ENCODE peak calls at places on chromosomes 13 and 19, in five cellular contexts. One of them, this sample, is unnamed.

GRCh38 chr13:97295279-97296182 is 73.4 kb downstream of the MBNL2 start:
- DNase-seq in GM12878: no peak
- DNase-seq in HepG2: no peak
- DNase-seq in H1: no peak
- DNase-seq in NT2/D1: no peak
- DNase-seq in this sample: no peak

GRCh38 chr13:42071667-42072419 is 23.4 kb downstream of the DGKH start:
- DNase-seq in GM12878: no peak
- DNase-seq in NT2/D1: no peak
- DNase-seq in H1: no peak
- DNase-seq in HepG2: no peak
- DNase-seq in this sample: no peak

GRCh38 chr19:13784731-13785452 is 10.4 kb upstream of the ZSWIM4 start:
- DNase-seq in NT2/D1: no peak
- DNase-seq in GM12878: no peak
- DNase-seq in HepG2: peak; percentile 44
- DNase-seq in H1: peak; percentile 88
- DNase-seq in this sample: peak; percentile 72

GRCh38 chr13:97648171-97648880 is 214.4 kb downstream of the RAP2A start:
- DNase-seq in NT2/D1: no peak
- DNase-seq in H1: no peak
- DNase-seq in HepG2: no peak
- DNase-seq in GM12878: no peak
- DNase-seq in this sample: no peak

GRCh38 chr19:29287061-29287460 is 74.1 kb upstream of the UQCRFS1 start:
- DNase-seq in GM12878: no peak
- DNase-seq in H1: no peak
- DNase-seq in NT2/D1: no peak
- DNase-seq in HepG2: no peak
- DNase-seq in this sample: no peak

GRCh38 chr19:3324405-3324856 is 42.0 kb upstream of the NFIC start:
- DNase-seq in GM12878: no peak
- DNase-seq in NT2/D1: no peak
- DNase-seq in H1: peak; percentile 94
- DNase-seq in HepG2: peak; percentile 52
- DNase-seq in this sample: peak; percentile 76

GRCh38 chr13:40146063-40146462 is 490.6 kb downstream of the COG6 start:
- DNase-seq in NT2/D1: no peak
- DNase-seq in HepG2: no peak
- DNase-seq in GM12878: no peak
- DNase-seq in H1: peak; percentile 46
- DNase-seq in this sample: no peak

GRCh38 chr13:110329258-110329657 is 22.2 kb downstream of the COL4A2 start:
- DNase-seq in NT2/D1: no peak
- DNase-seq in HepG2: no peak
- DNase-seq in H1: no peak
- DNase-seq in GM12878: no peak
- DNase-seq in this sample: no peak

GRCh38 chr19:4414800-4415251 is 12.4 kb downstream of the CHAF1A start:
- DNase-seq in HepG2: no peak
- DNase-seq in GM12878: no peak
- DNase-seq in NT2/D1: no peak
- DNase-seq in H1: no peak
- DNase-seq in this sample: peak; percentile 59

GRCh38 chr13:19665427-19665859 is 32.0 kb downstream of the MPHOSPH8 start:
- DNase-seq in GM12878: no peak
- DNase-seq in HepG2: no peak
- DNase-seq in NT2/D1: no peak
- DNase-seq in H1: no peak
- DNase-seq in this sample: no peak

GRCh38 chr13:93794197-93794885 is 567.7 kb downstream of the GPC6 start:
- DNase-seq in HepG2: no peak
- DNase-seq in H1: no peak
- DNase-seq in GM12878: no peak
- DNase-seq in NT2/D1: no peak
- DNase-seq in this sample: no peak

GRCh38 chr13:101447852-101448251 is 4.6 kb upstream of the ITGBL1 start:
- DNase-seq in H1: no peak
- DNase-seq in GM12878: no peak
- DNase-seq in HepG2: no peak
- DNase-seq in NT2/D1: no peak
- DNase-seq in this sample: no peak

GRCh38 chr13:77751513-77752456 is 54.3 kb downstream of the SLAIN1 start:
- DNase-seq in NT2/D1: peak; percentile 25
- DNase-seq in H1: no peak
- DNase-seq in GM12878: peak; percentile 34
- DNase-seq in HepG2: peak; percentile 41
- DNase-seq in this sample: peak; percentile 81

GRCh38 chr19:12796146-12797071 is 5.1 kb downstream of the JUNB start:
- DNase-seq in GM12878: no peak
- DNase-seq in H1: peak; percentile 81
- DNase-seq in NT2/D1: peak; percentile 84
- DNase-seq in HepG2: peak; percentile 68
- DNase-seq in this sample: peak; percentile 63

GRCh38 chr13:63463782-63464610 is 2048.3 kb upstream of the PCDH20 start:
- DNase-seq in GM12878: peak; percentile 21
- DNase-seq in HepG2: no peak
- DNase-seq in H1: no peak
- DNase-seq in NT2/D1: no peak
- DNase-seq in this sample: no peak

GRCh38 chr19:17504030-17504429 is 7.4 kb upstream of the PGLS start:
- DNase-seq in H1: no peak
- DNase-seq in NT2/D1: no peak
- DNase-seq in HepG2: no peak
- DNase-seq in GM12878: no peak
- DNase-seq in this sample: no peak

GRCh38 chr19:17503240-17503639 is 8.2 kb upstream of the PGLS start:
- DNase-seq in H1: no peak
- DNase-seq in GM12878: no peak
- DNase-seq in NT2/D1: no peak
- DNase-seq in HepG2: no peak
- DNase-seq in this sample: no peak

GRCh38 chr19:17506745-17507144 is 4.7 kb upstream of the PGLS start:
- DNase-seq in H1: no peak
- DNase-seq in HepG2: no peak
- DNase-seq in GM12878: no peak
- DNase-seq in NT2/D1: no peak
- DNase-seq in this sample: no peak

GRCh38 chr19:17504456-17504855 is 7.0 kb upstream of the PGLS start:
- DNase-seq in H1: no peak
- DNase-seq in GM12878: no peak
- DNase-seq in NT2/D1: no peak
- DNase-seq in HepG2: no peak
- DNase-seq in this sample: no peak

DNA sequence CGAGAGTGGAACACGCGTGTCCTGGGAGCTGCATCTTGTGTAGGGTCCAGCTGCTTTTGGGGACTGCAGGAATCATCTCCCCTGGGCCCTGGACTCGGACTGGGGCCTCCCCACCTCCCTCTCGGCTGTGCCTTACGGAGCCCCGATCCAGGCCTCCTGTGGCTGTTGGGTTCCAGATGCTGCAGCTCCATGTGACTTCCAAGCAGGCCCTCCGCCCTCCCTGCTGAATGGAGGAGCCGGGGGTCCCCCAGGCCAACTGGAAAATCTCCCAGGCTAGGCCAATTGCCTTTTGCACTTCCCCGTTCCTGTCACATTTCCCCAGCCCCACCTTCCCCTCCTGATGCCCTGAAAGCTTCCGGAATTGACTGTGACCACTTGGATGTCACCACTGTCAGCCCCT is 6.2 kb upstream of the PGLS start:
- DNase-seq in GM12878: no peak
- DNase-seq in HepG2: no peak
- DNase-seq in NT2/D1: no peak
- DNase-seq in H1: no peak
- DNase-seq in this sample: no peak
- TF ChIP-seq SUZ12 in GM12878: no peak
- TF ChIP-seq SUZ12 in HepG2: no peak
- TF ChIP-seq SUZ12 in NT2/D1: no peak
- TF ChIP-seq SUZ12 in H1: no peak
- TF ChIP-seq SUZ12 in this sample: no peak

GRCh38 chr19:36108684-36109083 is 2.3 kb upstream of the OVOL3 start:
- DNase-seq in HepG2: no peak
- DNase-seq in GM12878: no peak
- DNase-seq in NT2/D1: no peak
- DNase-seq in H1: no peak
- DNase-seq in this sample: no peak
- TF ChIP-seq SUZ12 in HepG2: no peak
- TF ChIP-seq SUZ12 in GM12878: no peak
- TF ChIP-seq SUZ12 in NT2/D1: no peak
- TF ChIP-seq SUZ12 in H1: no peak
- TF ChIP-seq SUZ12 in this sample: no peak

GRCh38 chr19:27720155-27720554 is 1492.8 kb downstream of the UQCRFS1 start:
- DNase-seq in HepG2: no peak
- DNase-seq in H1: no peak
- DNase-seq in GM12878: no peak
- DNase-seq in NT2/D1: no peak
- DNase-seq in this sample: no peak
- TF ChIP-seq SUZ12 in HepG2: no peak
- TF ChIP-seq SUZ12 in H1: no peak
- TF ChIP-seq SUZ12 in GM12878: no peak
- TF ChIP-seq SUZ12 in NT2/D1: no peak
- TF ChIP-seq SUZ12 in this sample: no peak

GRCh38 chr13:31908696-31909386 is 122.7 kb upstream of the FRY start:
- DNase-seq in HepG2: no peak
- DNase-seq in GM12878: no peak
- DNase-seq in H1: no peak
- DNase-seq in NT2/D1: no peak
- DNase-seq in this sample: no peak

GRCh38 chr13:31913459-31913858 is 118.1 kb upstream of the FRY start:
- DNase-seq in H1: no peak
- DNase-seq in NT2/D1: no peak
- DNase-seq in GM12878: no peak
- DNase-seq in HepG2: no peak
- DNase-seq in this sample: no peak

GRCh38 chr13:31910633-31911032 is 120.9 kb upstream of the FRY start:
- DNase-seq in NT2/D1: no peak
- DNase-seq in GM12878: no peak
- DNase-seq in HepG2: no peak
- DNase-seq in H1: no peak
- DNase-seq in this sample: no peak

GRCh38 chr13:31912641-31913401 is 118.8 kb upstream of the FRY start:
- DNase-seq in H1: no peak
- DNase-seq in NT2/D1: no peak
- DNase-seq in HepG2: no peak
- DNase-seq in GM12878: no peak
- DNase-seq in this sample: no peak

GRCh38 chr13:31909889-31910551 is 121.6 kb upstream of the FRY start:
- DNase-seq in HepG2: peak; percentile 45
- DNase-seq in H1: no peak
- DNase-seq in NT2/D1: peak; percentile 32
- DNase-seq in GM12878: peak; percentile 37
- DNase-seq in this sample: peak; percentile 33
- TF ChIP-seq SUZ12 in HepG2: no peak
- TF ChIP-seq SUZ12 in H1: no peak
- TF ChIP-seq SUZ12 in NT2/D1: no peak
- TF ChIP-seq SUZ12 in GM12878: no peak
- TF ChIP-seq SUZ12 in this sample: no peak

GRCh38 chr19:58330458-58330857 is 3.7 kb downstream of the ZSCAN22 start:
- DNase-seq in HepG2: no peak
- DNase-seq in NT2/D1: no peak
- DNase-seq in H1: no peak
- DNase-seq in GM12878: no peak
- DNase-seq in this sample: no peak
- TF ChIP-seq SUZ12 in HepG2: no peak
- TF ChIP-seq SUZ12 in NT2/D1: no peak
- TF ChIP-seq SUZ12 in H1: no peak
- TF ChIP-seq SUZ12 in GM12878: no peak
- TF ChIP-seq SUZ12 in this sample: no peak

GRCh38 chr19:1649706-1650626 is 2.4 kb downstream of the TCF3 start:
- DNase-seq in HepG2: no peak
- DNase-seq in NT2/D1: no peak
- DNase-seq in H1: no peak
- DNase-seq in GM12878: no peak
- DNase-seq in this sample: no peak
- TF ChIP-seq SUZ12 in HepG2: no peak
- TF ChIP-seq SUZ12 in NT2/D1: no peak
- TF ChIP-seq SUZ12 in H1: no peak
- TF ChIP-seq SUZ12 in GM12878: no peak
- TF ChIP-seq SUZ12 in this sample: no peak

DNA sequence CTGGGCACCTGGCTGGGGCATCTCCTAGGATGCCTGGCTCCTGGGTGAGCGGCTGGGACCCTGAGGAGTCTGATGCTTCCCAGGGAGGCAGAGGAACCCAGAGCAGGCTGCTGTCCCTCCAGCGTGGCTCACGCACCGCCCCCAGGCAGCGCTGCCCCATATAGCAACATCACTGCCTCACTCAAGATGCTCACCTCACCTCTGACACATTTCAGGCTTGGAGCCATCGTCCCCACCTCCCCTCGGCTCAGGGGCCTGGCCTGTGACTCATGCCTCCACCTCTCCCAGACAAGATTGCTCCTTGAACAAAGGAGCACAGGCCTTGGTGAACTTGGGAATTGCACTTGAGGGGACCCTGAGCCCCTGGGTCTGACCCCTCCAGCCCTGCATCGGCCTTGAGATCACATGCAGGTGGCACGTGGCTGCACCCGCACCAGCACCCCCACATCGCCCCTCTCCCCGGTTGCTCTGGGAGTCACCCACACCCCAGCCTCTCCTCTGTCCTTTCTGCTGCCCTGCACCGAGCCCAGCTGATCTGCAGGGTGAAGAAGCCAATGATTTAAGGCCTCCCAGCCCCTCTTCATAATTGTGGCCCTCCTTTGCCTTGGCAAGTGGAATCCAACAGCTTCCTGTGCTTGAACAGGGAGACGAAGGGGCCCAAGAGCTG is 11.2 kb downstream of the CEBPA start:
- DNase-seq in H1: no peak
- DNase-seq in NT2/D1: no peak
- DNase-seq in HepG2: no peak
- DNase-seq in GM12878: no peak
- DNase-seq in this sample: no peak
- TF ChIP-seq SUZ12 in H1: no peak
- TF ChIP-seq SUZ12 in NT2/D1: no peak
- TF ChIP-seq SUZ12 in HepG2: no peak
- TF ChIP-seq SUZ12 in GM12878: no peak
- TF ChIP-seq SUZ12 in this sample: no peak

GRCh38 chr13:31639443-31640163 is 99.7 kb upstream of the RXFP2 start:
- DNase-seq in HepG2: no peak
- DNase-seq in H1: no peak
- DNase-seq in GM12878: no peak
- DNase-seq in NT2/D1: no peak
- DNase-seq in this sample: no peak

GRCh38 chr13:31638577-31638976 is 100.7 kb upstream of the RXFP2 start:
- DNase-seq in H1: no peak
- DNase-seq in HepG2: no peak
- DNase-seq in NT2/D1: no peak
- DNase-seq in GM12878: no peak
- DNase-seq in this sample: no peak
- TF ChIP-seq SUZ12 in H1: no peak
- TF ChIP-seq SUZ12 in HepG2: no peak
- TF ChIP-seq SUZ12 in NT2/D1: no peak
- TF ChIP-seq SUZ12 in GM12878: no peak
- TF ChIP-seq SUZ12 in this sample: no peak